ENCODE peak calls at places on chromosome 18, in six cellular contexts. S, R, P, A, E and U are unnamed samples.

GRCh38 chr18:23227729-23228075 is 92.4 kb downstream of the CABLES1 start:
- DNase-seq in S (no peak), R (no peak), P (no peak), A (no peak), E (no peak), U (no peak)

GRCh38 chr18:62486290-62486964 is 36.4 kb upstream of the ZCCHC2 start:
- DNase-seq in S (peak; percentile 31), R (peak; percentile 53), P (no peak), A (no peak), E (no peak), U (peak; percentile 77)

GRCh38 chr18:79571221-79572092 is 108.1 kb upstream of the CTDP1 start:
- DNase-seq in S (no peak), R (no peak), P (no peak), A (no peak), E (no peak), U (peak; percentile 15)

GRCh38 chr18:77116201-77117080 is 16.1 kb downstream of the MBP start:
- DNase-seq in S (no peak), R (no peak), P (peak; percentile 29), A (peak; percentile 21), E (no peak), U (peak; percentile 26)

GRCh38 chr18:38237796-38238195 is 672.2 kb upstream of the CELF4 start:
- DNase-seq in S (no peak), R (no peak), P (no peak), A (no peak), E (no peak), U (no peak)

GRCh38 chr18:77067315-77068061 is 65.1 kb downstream of the MBP start:
- DNase-seq in S (no peak), R (peak; percentile 59), P (peak; percentile 78), A (no peak), E (peak; percentile 64), U (peak; percentile 52)

GRCh38 chr18:79400591-79401381 is 5.1 kb downstream of the NFATC1 start:
- DNase-seq in S (no peak), R (no peak), P (no peak), A (peak; percentile 43), E (no peak), U (no peak)

GRCh38 chr18:50266248-50266704 is at the start of gene CFAP53:
- DNase-seq in S (peak; percentile 90), R (peak; percentile 83), P (peak; percentile 92), A (peak; percentile 93), E (peak; percentile 60), U (peak; percentile 93)

GRCh38 chr18:69558088-69558487 is 157.4 kb downstream of the DOK6 start:
- DNase-seq in S (no peak), R (no peak), P (no peak), A (no peak), E (no peak), U (no peak)

GRCh38 chr18:26503382-26503781 is 45.0 kb downstream of the KCTD1 start:
- DNase-seq in S (no peak), R (no peak), P (no peak), A (no peak), E (no peak), U (no peak)

GRCh38 chr18:78090584-78090983 is 840.9 kb downstream of the GALR1 start:
- DNase-seq in S (no peak), R (no peak), P (no peak), A (no peak), E (no peak), U (no peak)

GRCh38 chr18:35577045-35577848 is 4.3 kb upstream of the GALNT1 start:
- DNase-seq in S (no peak), R (no peak), P (no peak), A (no peak), E (no peak), U (no peak)

GRCh38 chr18:59848002-59848401 is 51.8 kb upstream of the PMAIP1 start:
- DNase-seq in S (no peak), R (no peak), P (no peak), A (no peak), E (no peak), U (no peak)

GRCh38 chr18:75638223-75638596 is 210.7 kb upstream of the SMIM21 start:
- DNase-seq in S (no peak), R (no peak), P (no peak), A (no peak), E (peak; percentile 26), U (no peak)

GRCh38 chr18:44826418-44827259 is 146.0 kb downstream of the SETBP1 start:
- DNase-seq in S (peak; percentile 70), R (peak; percentile 57), P (no peak), A (peak; percentile 32), E (peak; percentile 79), U (peak; percentile 84)

GRCh38 chr18:3012306-3012919 is 531 bp downstream of the LPIN2 start:
- DNase-seq in S (peak; percentile 37), R (no peak), P (peak; percentile 61), A (peak; percentile 70), E (no peak), U (peak; percentile 50)

GRCh38 chr18:48813833-48814489 is 136.8 kb downstream of the SMAD7 start:
- DNase-seq in S (no peak), R (no peak), P (peak; percentile 64), A (no peak), E (no peak), U (peak; percentile 77)

GRCh38 chr18:57234346-57234745 is 87.5 kb downstream of the BOD1L2 start:
- DNase-seq in S (no peak), R (no peak), P (no peak), A (no peak), E (no peak), U (no peak)

GRCh38 chr18:79598885-79599175 is 80.8 kb upstream of the CTDP1 start:
- DNase-seq in S (no peak), R (no peak), P (no peak), A (no peak), E (no peak), U (no peak)

GRCh38 chr18:76339246-76339620 is 155.8 kb downstream of the ZNF516 start:
- DNase-seq in S (no peak), R (no peak), P (no peak), A (no peak), E (no peak), U (no peak)

GRCh38 chr18:49880656-49881055 is 67.3 kb upstream of the ACAA2 start:
- DNase-seq in S (no peak), R (peak; percentile 44), P (no peak), A (no peak), E (no peak), U (no peak)

GRCh38 chr18:72419914-72420313 is 124.2 kb downstream of the CBLN2 start:
- DNase-seq in S (no peak), R (no peak), P (no peak), A (no peak), E (no peak), U (no peak)

GRCh38 chr18:34611904-34612303 is 98.2 kb upstream of the DTNA start:
- DNase-seq in S (no peak), R (no peak), P (no peak), A (no peak), E (no peak), U (no peak)

GRCh38 chr18:36688020-36688965 is 140.5 kb downstream of the TPGS2 start:
- DNase-seq in S (peak; percentile 49), R (peak; percentile 64), P (no peak), A (peak; percentile 55), E (peak; percentile 44), U (peak; percentile 75)